ENCODE peak calls at places on chromosomes 16 and 17, in eight cellular contexts. G is sigmoid colon, M is endothelial cell of umbilical vein, Q is HCT116, D is SK-N-SH, L is GM12878, E is transverse colon, Z is stomach. Y is an unnamed sample. For H3K4me1, the result is how much of the 10 kb centered on the place peaks cover.

GRCh38 chr17:1908699-1909309 is 79.0 kb downstream of the RPA1 start:
- DNase-seq in L (no peak), G (peak), Z (peak), M (peak), E (peak), Q (peak), D (peak), Y (peak)

GRCh38 chr17:31559647-31560501 is 168.4 kb downstream of the RAB11FIP4 start:
- DNase-seq in Z (no peak), L (no peak), M (peak), Q (no peak), D (no peak), G (no peak), E (no peak), Y (no peak)

GRCh38 chr17:49515196-49515770 is 20.2 kb downstream of the NGFR start:
- DNase-seq in L (peak), D (peak), Z (peak), M (no peak), Q (peak), G (peak), E (peak), Y (peak)

GRCh38 chr17:35891273-35891672 is 11.1 kb upstream of the CCL5 start:
- DNase-seq in M (no peak), G (no peak), Z (no peak), L (no peak), E (no peak), D (no peak), Q (no peak), Y (no peak)

GRCh38 chr16:84810518-84811273 is 9.1 kb upstream of the CRISPLD2 start:
- DNase-seq in M (no peak), Q (no peak), D (no peak), L (peak), G (peak), E (peak), Z (no peak), Y (no peak)

GRCh38 chr17:40949406-40949805 is 12.0 kb upstream of the KRT23 start:
- DNase-seq in Z (no peak), D (no peak), L (no peak), Q (no peak), G (no peak), M (no peak), E (no peak), Y (no peak)

GRCh38 chr17:22270381-22270780 is 578.1 kb downstream of the KCNJ18 start:
- DNase-seq in Z (no peak), L (no peak), E (no peak), Q (no peak), D (no peak), M (no peak), G (no peak), Y (no peak)

GRCh38 chr17:74212262-74212912 is 984 bp upstream of the TTYH2 start:
- DNase-seq in M (peak), E (peak), G (peak), L (no peak), D (no peak), Z (no peak), Q (no peak), Y (no peak)

GRCh38 chr17:16969931-16970906 is 1.7 kb downstream of the TNFRSF13B start:
- DNase-seq in Q (no peak), L (no peak), D (no peak), M (no peak), E (peak), Z (no peak), G (peak), Y (no peak)

GRCh38 chr16:68086860-68087268 is 1.7 kb downstream of the NFATC3 start:
- DNase-seq in E (no peak), Z (no peak), Q (no peak), D (no peak), L (no peak), M (no peak), G (no peak), Y (no peak)

GRCh38 chr17:41496803-41497484 is 7.2 kb upstream of the KRT36 start:
- DNase-seq in E (peak), G (no peak), M (peak), Z (peak), Q (peak), D (peak), L (peak), Y (peak)

GRCh38 chr17:50367401-50367800 is 5.6 kb downstream of the MRPL27 start:
- DNase-seq in Q (no peak), L (no peak), E (no peak), Z (no peak), D (no peak), G (peak), M (no peak), Y (no peak)

GRCh38 chr16:86935323-86935669 is 356.9 kb downstream of the FOXL1 start:
- DNase-seq in Z (no peak), M (no peak), G (no peak), L (no peak), D (no peak), Q (no peak), E (no peak), Y (no peak)

GRCh38 chr16:5381481-5381880 is 283.9 kb upstream of the EEF2KMT start:
- DNase-seq in Q (no peak), G (no peak), M (no peak), Z (no peak), L (no peak), D (no peak), E (no peak), Y (no peak)

GRCh38 chr16:72637306-72637705 is 410.6 kb downstream of the ZFHX3 start:
- DNase-seq in M (peak), D (no peak), E (no peak), Z (no peak), G (no peak), L (no peak), Q (no peak), Y (no peak)

GRCh38 chr16:56372938-56373337 is 52.4 kb downstream of the AMFR start:
- DNase-seq in Q (no peak), M (no peak), G (no peak), E (no peak), D (no peak), Z (no peak), L (no peak), Y (peak)

GRCh38 chr17:7081341-7082062 is 1.5 kb upstream of the CLEC10A start:
- DNase-seq in Q (no peak), M (no peak), G (no peak), E (no peak), Z (no peak), L (no peak), D (no peak), Y (no peak)

DNA sequence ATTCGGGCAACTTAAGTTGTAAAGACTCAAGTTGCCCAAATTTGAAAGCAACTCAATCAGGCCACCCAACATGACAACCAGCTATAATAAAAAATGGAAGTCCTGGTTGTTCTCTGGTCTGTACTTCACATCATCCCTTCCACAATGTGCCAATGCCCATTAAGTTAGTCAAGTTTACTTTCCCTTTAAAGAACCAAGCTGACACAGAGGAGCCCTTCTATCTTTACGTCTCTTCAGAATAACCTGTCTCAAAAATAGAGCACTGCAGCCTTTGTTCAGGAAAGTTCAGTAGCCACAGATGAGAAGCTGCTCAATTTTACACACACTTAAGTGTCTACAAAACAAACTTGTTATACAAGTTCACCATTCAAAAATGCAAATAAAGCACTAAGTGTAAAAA is 75.1 kb upstream of the C17orf78 start:
- DNase-seq in Q (no peak), Z (no peak), D (no peak), L (no peak), G (no peak), E (no peak), M (no peak), Y (no peak)
- H3K27ac ChIP-seq in Q (no peak), Z (no peak), D (no peak), L (no peak), G (no peak), E (no peak), M (no peak), Y (peak)

GRCh38 chr17:75524971-75525805 is at the start of gene LLGL2:
- DNase-seq in M (peak), Q (peak), G (peak), E (peak), L (no peak), D (peak), Z (peak), Y (peak)
- TF ChIP-seq POLR2AphosphoS5 in M (no peak), Q (peak), G (peak), E (peak), L (no peak), D (peak), Z (no peak), Y (no peak)

DNA sequence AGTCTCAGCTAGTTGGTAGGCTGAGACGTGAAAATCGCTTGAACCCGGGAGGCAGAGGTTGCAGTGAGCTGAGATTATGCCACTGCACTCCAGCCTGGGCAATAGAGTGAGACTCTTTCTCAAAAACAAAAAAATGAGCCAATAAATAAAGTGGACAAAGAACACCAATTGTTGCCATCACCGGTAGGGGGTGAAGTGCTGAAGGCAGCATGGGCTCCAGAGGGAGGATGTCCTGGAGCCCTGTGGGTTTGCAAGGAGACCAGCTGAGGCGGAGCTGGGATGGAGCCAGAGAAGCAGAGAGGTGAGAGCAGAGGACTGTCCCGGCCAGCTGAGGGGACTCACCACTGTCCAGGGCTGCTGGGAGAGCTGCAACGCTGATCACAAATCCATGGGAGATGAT is 13.8 kb downstream of the CHST6 start:
- DNase-seq in D (no peak), Z (no peak), G (no peak), L (no peak), M (no peak), Q (no peak), E (no peak), Y (no peak)
- H3K4me1 ChIP-seq in D (under half), Z (under half), G (under half), L (under half), M (under half), Q (half or more), E (under half), Y (under half)

GRCh38 chr17:82931696-82932060 is 91.9 kb upstream of the ZNF750 start:
- DNase-seq in E (peak), L (no peak), D (no peak), M (no peak), Z (peak), Q (no peak), G (peak), Y (no peak)

GRCh38 chr17:82930043-82930923 is 90.5 kb upstream of the ZNF750 start:
- DNase-seq in D (no peak), E (peak), L (no peak), G (peak), Q (no peak), M (no peak), Z (no peak), Y (no peak)

GRCh38 chr17:82929676-82930042 is 89.8 kb upstream of the ZNF750 start:
- DNase-seq in Q (no peak), D (no peak), M (no peak), L (no peak), E (peak), Z (no peak), G (peak), Y (no peak)

GRCh38 chr17:82932146-82933005 is 92.6 kb upstream of the ZNF750 start:
- DNase-seq in L (no peak), Q (no peak), D (no peak), E (no peak), Z (peak), M (peak), G (peak), Y (no peak)

GRCh38 chr17:82930924-82931695 is 91.3 kb upstream of the ZNF750 start:
- DNase-seq in M (no peak), Z (peak), D (no peak), G (peak), L (no peak), E (peak), Q (no peak), Y (no peak)
- H3K27ac ChIP-seq in M (no peak), Z (no peak), D (no peak), G (no peak), L (no peak), E (no peak), Q (no peak), Y (no peak)

DNA sequence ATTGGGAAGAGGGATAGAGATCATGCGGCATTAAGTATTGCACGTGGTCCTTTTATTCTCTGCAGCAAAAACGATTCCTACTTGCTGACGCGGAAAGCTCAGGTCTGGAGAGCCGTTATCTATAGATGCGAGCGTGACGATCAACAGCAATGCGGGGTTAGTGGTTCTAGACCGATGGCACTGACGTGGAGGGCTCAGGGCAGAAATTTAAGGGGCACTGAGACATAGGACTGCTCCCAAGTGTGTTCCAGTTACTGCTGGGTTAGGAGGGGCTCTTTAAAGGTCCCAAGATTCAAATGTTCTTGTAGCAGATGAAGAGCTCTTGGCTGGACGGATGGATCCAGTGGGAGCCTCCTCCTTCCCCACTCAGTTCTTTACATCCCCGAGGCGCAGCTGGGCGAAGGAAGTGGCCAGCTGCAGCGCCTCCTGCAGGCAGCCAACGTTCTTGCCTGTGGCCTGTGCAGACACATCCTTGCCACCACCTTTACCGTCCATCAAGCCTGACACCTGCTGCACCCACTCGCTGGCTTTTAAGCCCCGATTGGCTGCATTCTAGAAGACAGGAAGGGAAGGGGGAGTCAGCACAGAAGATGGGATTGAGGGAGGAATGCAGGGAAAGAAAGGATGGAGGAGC is 732 bp upstream of the EXOSC6 start:
- DNase-seq in D (peak), E (no peak), Q (no peak), G (no peak), L (no peak), Z (no peak), M (no peak), Y (no peak)
- TF ChIP-seq POLR2AphosphoS5 in D (no peak), E (no peak), Q (no peak), G (no peak), L (no peak), Z (no peak), M (no peak), Y (no peak)

Y was measured in prostate gland.